ENCODE peak calls at places on chromosomes 1 and 21, in seven cellular contexts. One of them, this sample, is unnamed.

GRCh38 chr1:85585845-85586244 is 5.3 kb downstream of the CCN1 start:
- DNase-seq in lower lobe of right lung: no peak
- DNase-seq in WTC11: no peak
- DNase-seq in GM12865: no peak
- DNase-seq in neural progenitor cell: no peak
- DNase-seq in CD4-positive, alpha-beta T cell: no peak
- DNase-seq in fibroblast of mammary gland: peak
- DNase-seq in this sample: no peak

GRCh38 chr1:100606438-100606837 is 68.5 kb downstream of the GPR88 start:
- DNase-seq in lower lobe of right lung: no peak
- DNase-seq in WTC11: peak
- DNase-seq in GM12865: peak
- DNase-seq in neural progenitor cell: peak
- DNase-seq in CD4-positive, alpha-beta T cell: no peak
- DNase-seq in fibroblast of mammary gland: peak
- DNase-seq in this sample: no peak

GRCh38 chr1:48931571-48932251 is 155.0 kb upstream of the BEND5 start:
- DNase-seq in lower lobe of right lung: no peak
- DNase-seq in WTC11: no peak
- DNase-seq in GM12865: no peak
- DNase-seq in neural progenitor cell: no peak
- DNase-seq in CD4-positive, alpha-beta T cell: no peak
- DNase-seq in fibroblast of mammary gland: peak
- DNase-seq in this sample: no peak

GRCh38 chr1:99731384-99731783 is 35.1 kb downstream of the FRRS1 start:
- DNase-seq in lower lobe of right lung: no peak
- DNase-seq in WTC11: no peak
- DNase-seq in GM12865: peak
- DNase-seq in neural progenitor cell: no peak
- DNase-seq in CD4-positive, alpha-beta T cell: no peak
- DNase-seq in fibroblast of mammary gland: peak
- DNase-seq in this sample: no peak

GRCh38 chr1:208025036-208025435 is 114.1 kb upstream of the CD34 start:
- DNase-seq in lower lobe of right lung: no peak
- DNase-seq in WTC11: no peak
- DNase-seq in GM12865: no peak
- DNase-seq in neural progenitor cell: no peak
- DNase-seq in CD4-positive, alpha-beta T cell: no peak
- DNase-seq in fibroblast of mammary gland: peak
- DNase-seq in this sample: no peak

GRCh38 chr21:26385721-26386120 is 187.4 kb downstream of the CYYR1 start:
- DNase-seq in lower lobe of right lung: no peak
- DNase-seq in WTC11: no peak
- DNase-seq in GM12865: no peak
- DNase-seq in neural progenitor cell: no peak
- DNase-seq in CD4-positive, alpha-beta T cell: no peak
- DNase-seq in fibroblast of mammary gland: peak
- DNase-seq in this sample: no peak

GRCh38 chr1:28416509-28417194 is 47.1 kb downstream of the PHACTR4 start:
- DNase-seq in lower lobe of right lung: no peak
- DNase-seq in WTC11: no peak
- DNase-seq in GM12865: no peak
- DNase-seq in neural progenitor cell: no peak
- DNase-seq in CD4-positive, alpha-beta T cell: no peak
- DNase-seq in fibroblast of mammary gland: peak
- DNase-seq in this sample: no peak

GRCh38 chr1:87942165-87942564 is 613.5 kb downstream of the LMO4 start:
- DNase-seq in lower lobe of right lung: peak
- DNase-seq in WTC11: no peak
- DNase-seq in GM12865: no peak
- DNase-seq in neural progenitor cell: no peak
- DNase-seq in CD4-positive, alpha-beta T cell: no peak
- DNase-seq in fibroblast of mammary gland: peak
- DNase-seq in this sample: no peak

GRCh38 chr1:44322367-44322766 is 32.7 kb downstream of the ERI3 start:
- DNase-seq in lower lobe of right lung: no peak
- DNase-seq in WTC11: no peak
- DNase-seq in GM12865: no peak
- DNase-seq in neural progenitor cell: no peak
- DNase-seq in CD4-positive, alpha-beta T cell: no peak
- DNase-seq in fibroblast of mammary gland: no peak
- DNase-seq in this sample: no peak

GRCh38 chr1:169509354-169509753 is 23.6 kb upstream of the SLC19A2 start:
- DNase-seq in lower lobe of right lung: no peak
- DNase-seq in WTC11: no peak
- DNase-seq in GM12865: no peak
- DNase-seq in neural progenitor cell: no peak
- DNase-seq in CD4-positive, alpha-beta T cell: no peak
- DNase-seq in fibroblast of mammary gland: peak
- DNase-seq in this sample: no peak

GRCh38 chr1:71312545-71312944 is 231.7 kb upstream of the ZRANB2 start:
- DNase-seq in lower lobe of right lung: no peak
- DNase-seq in WTC11: no peak
- DNase-seq in GM12865: no peak
- DNase-seq in neural progenitor cell: no peak
- DNase-seq in CD4-positive, alpha-beta T cell: no peak
- DNase-seq in fibroblast of mammary gland: peak
- DNase-seq in this sample: no peak

DNA sequence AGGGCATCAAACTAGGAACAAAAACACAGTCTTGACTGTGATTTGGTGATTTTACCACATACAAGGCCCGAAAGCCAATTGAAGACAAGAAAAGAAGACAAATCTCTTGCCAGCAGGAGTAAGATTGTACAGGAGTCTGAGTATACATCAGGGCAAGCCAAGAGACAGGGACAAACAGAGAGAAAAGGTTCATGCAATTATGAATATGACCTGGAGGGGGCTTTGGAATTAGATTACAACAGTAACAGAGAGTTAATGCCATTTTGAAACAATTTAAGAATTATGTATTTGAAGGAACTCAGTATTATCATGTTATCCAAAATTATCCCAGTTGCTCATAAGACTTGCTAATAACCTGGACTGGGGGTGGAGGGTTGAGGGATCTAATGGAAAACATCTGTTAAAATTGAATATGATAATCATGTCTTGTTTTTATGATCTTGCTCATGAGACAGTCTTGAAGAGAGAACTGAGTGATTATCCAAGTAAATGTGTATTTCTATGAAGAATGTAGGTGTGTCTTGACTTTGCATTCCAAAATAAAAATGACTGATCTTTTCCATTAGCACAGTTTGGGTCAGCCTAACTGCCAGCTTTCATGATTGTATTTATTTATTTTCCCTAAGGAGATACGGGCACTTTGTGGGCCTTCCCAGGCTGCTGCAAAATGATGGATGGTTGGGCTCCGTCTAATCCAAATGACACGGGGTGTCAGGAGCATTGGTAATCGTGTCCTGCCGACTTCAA is 117.7 kb downstream of the ERG start:
- DNase-seq in lower lobe of right lung: no peak
- DNase-seq in WTC11: no peak
- DNase-seq in GM12865: no peak
- DNase-seq in neural progenitor cell: no peak
- DNase-seq in CD4-positive, alpha-beta T cell: no peak
- DNase-seq in fibroblast of mammary gland: peak
- DNase-seq in this sample: no peak
- TF ChIP-seq CTCF in lower lobe of right lung: no peak
- TF ChIP-seq CTCF in WTC11: no peak
- TF ChIP-seq CTCF in GM12865: no peak
- TF ChIP-seq CTCF in neural progenitor cell: peak
- TF ChIP-seq CTCF in CD4-positive, alpha-beta T cell: no peak
- TF ChIP-seq CTCF in fibroblast of mammary gland: peak
- TF ChIP-seq CTCF in this sample: peak

DNA sequence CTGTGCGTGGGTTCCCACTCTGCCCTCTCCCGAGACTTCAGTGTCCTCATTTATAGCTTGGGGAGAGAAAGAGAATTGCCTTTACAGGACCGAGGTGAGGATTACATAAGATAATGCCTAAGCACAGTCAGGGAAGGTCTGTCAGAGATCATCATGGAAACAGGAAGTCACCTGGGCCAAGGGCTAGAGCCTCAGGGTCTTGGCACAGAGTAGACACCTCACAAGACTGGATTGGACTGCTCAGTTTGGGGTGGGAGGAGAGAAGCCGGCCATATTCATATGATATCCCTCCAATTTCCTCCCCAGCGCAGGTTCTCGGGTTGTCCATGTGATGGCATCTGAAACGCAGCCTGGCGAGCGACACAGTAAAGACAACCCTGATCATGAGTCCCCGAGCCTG is 3.8 kb downstream of the CNR2 start:
- DNase-seq in lower lobe of right lung: no peak
- DNase-seq in WTC11: no peak
- DNase-seq in GM12865: peak
- DNase-seq in neural progenitor cell: no peak
- DNase-seq in CD4-positive, alpha-beta T cell: no peak
- DNase-seq in fibroblast of mammary gland: no peak
- DNase-seq in this sample: no peak
- TF ChIP-seq CTCF in lower lobe of right lung: no peak
- TF ChIP-seq CTCF in WTC11: no peak
- TF ChIP-seq CTCF in GM12865: no peak
- TF ChIP-seq CTCF in neural progenitor cell: no peak
- TF ChIP-seq CTCF in CD4-positive, alpha-beta T cell: no peak
- TF ChIP-seq CTCF in fibroblast of mammary gland: no peak
- TF ChIP-seq CTCF in this sample: no peak

GRCh38 chr1:151803915-151804314 is 1.3 kb downstream of the LINGO4 start:
- DNase-seq in lower lobe of right lung: no peak
- DNase-seq in WTC11: no peak
- DNase-seq in GM12865: no peak
- DNase-seq in neural progenitor cell: no peak
- DNase-seq in CD4-positive, alpha-beta T cell: no peak
- DNase-seq in fibroblast of mammary gland: no peak
- DNase-seq in this sample: no peak

GRCh38 chr1:151803164-151803563 is 2.1 kb downstream of the LINGO4 start:
- DNase-seq in lower lobe of right lung: no peak
- DNase-seq in WTC11: no peak
- DNase-seq in GM12865: no peak
- DNase-seq in neural progenitor cell: no peak
- DNase-seq in CD4-positive, alpha-beta T cell: no peak
- DNase-seq in fibroblast of mammary gland: no peak
- DNase-seq in this sample: no peak

GRCh38 chr1:151806170-151806569 is 951 bp upstream of the LINGO4 start:
- DNase-seq in lower lobe of right lung: no peak
- DNase-seq in WTC11: no peak
- DNase-seq in GM12865: no peak
- DNase-seq in neural progenitor cell: no peak
- DNase-seq in CD4-positive, alpha-beta T cell: no peak
- DNase-seq in fibroblast of mammary gland: no peak
- DNase-seq in this sample: no peak

GRCh38 chr1:151807131-151807530 is 1.9 kb upstream of the LINGO4 start:
- DNase-seq in lower lobe of right lung: no peak
- DNase-seq in WTC11: no peak
- DNase-seq in GM12865: no peak
- DNase-seq in neural progenitor cell: no peak
- DNase-seq in CD4-positive, alpha-beta T cell: no peak
- DNase-seq in fibroblast of mammary gland: no peak
- DNase-seq in this sample: no peak

DNA sequence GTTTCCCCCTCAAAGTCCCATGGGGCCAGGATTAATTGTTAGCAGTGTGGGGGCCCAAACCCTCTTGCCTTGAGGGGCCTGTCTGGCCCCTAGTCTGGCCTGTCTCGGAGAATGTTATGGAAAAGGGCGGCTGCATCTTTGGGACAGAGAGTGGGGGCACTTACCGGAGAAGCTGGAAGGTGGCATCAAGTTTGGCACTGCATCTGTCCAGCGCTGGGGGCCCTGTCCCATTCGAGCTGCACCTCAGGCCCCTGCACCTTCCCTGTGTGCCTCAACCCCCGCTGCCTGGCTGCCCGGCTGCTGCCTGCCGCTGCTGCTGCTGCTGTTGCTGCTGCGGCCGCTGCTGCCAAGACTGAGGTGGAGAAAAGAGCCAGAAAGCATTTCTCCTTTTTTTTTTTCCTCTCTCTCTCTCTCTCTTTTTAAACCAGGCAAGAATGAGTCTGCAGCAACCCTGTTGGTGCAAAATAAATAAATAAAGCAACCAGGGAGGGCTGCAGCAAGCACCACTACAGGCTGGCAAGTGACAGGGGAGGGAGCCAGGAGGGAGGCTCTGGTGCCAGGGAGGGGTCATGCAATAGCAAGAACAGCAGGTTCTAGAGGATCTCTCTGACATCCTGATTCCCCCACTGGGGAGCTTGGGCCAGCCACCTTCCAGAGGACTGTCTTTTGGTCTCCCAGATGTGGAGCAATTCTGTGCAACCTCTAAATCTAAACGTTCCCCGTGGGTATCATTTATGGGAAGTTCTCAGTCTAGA is at the start of gene LINGO4:
- DNase-seq in lower lobe of right lung: no peak
- DNase-seq in WTC11: no peak
- DNase-seq in GM12865: no peak
- DNase-seq in neural progenitor cell: no peak
- DNase-seq in CD4-positive, alpha-beta T cell: no peak
- DNase-seq in fibroblast of mammary gland: no peak
- DNase-seq in this sample: no peak
- TF ChIP-seq CTCF in lower lobe of right lung: no peak
- TF ChIP-seq CTCF in WTC11: no peak
- TF ChIP-seq CTCF in GM12865: no peak
- TF ChIP-seq CTCF in neural progenitor cell: no peak
- TF ChIP-seq CTCF in CD4-positive, alpha-beta T cell: no peak
- TF ChIP-seq CTCF in fibroblast of mammary gland: no peak
- TF ChIP-seq CTCF in this sample: no peak

GRCh38 chr1:24491577-24492360 is 10.9 kb upstream of the RCAN3 start:
- DNase-seq in lower lobe of right lung: no peak
- DNase-seq in WTC11: no peak
- DNase-seq in GM12865: no peak
- DNase-seq in neural progenitor cell: peak
- DNase-seq in CD4-positive, alpha-beta T cell: no peak
- DNase-seq in fibroblast of mammary gland: no peak
- DNase-seq in this sample: no peak
- TF ChIP-seq CTCF in lower lobe of right lung: no peak
- TF ChIP-seq CTCF in WTC11: no peak
- TF ChIP-seq CTCF in GM12865: no peak
- TF ChIP-seq CTCF in neural progenitor cell: no peak
- TF ChIP-seq CTCF in CD4-positive, alpha-beta T cell: no peak
- TF ChIP-seq CTCF in fibroblast of mammary gland: no peak
- TF ChIP-seq CTCF in this sample: no peak

GRCh38 chr1:186152227-186152944 is 222.7 kb downstream of the TPR start:
- DNase-seq in lower lobe of right lung: no peak
- DNase-seq in WTC11: no peak
- DNase-seq in GM12865: no peak
- DNase-seq in neural progenitor cell: peak
- DNase-seq in CD4-positive, alpha-beta T cell: no peak
- DNase-seq in fibroblast of mammary gland: peak
- DNase-seq in this sample: no peak

GRCh38 chr1:186154651-186155050 is 220.4 kb downstream of the TPR start:
- DNase-seq in lower lobe of right lung: no peak
- DNase-seq in WTC11: no peak
- DNase-seq in GM12865: no peak
- DNase-seq in neural progenitor cell: no peak
- DNase-seq in CD4-positive, alpha-beta T cell: no peak
- DNase-seq in fibroblast of mammary gland: no peak
- DNase-seq in this sample: no peak

GRCh38 chr1:186152945-186153309 is 222.1 kb downstream of the TPR start:
- DNase-seq in lower lobe of right lung: no peak
- DNase-seq in WTC11: no peak
- DNase-seq in GM12865: no peak
- DNase-seq in neural progenitor cell: no peak
- DNase-seq in CD4-positive, alpha-beta T cell: no peak
- DNase-seq in fibroblast of mammary gland: no peak
- DNase-seq in this sample: no peak

DNA sequence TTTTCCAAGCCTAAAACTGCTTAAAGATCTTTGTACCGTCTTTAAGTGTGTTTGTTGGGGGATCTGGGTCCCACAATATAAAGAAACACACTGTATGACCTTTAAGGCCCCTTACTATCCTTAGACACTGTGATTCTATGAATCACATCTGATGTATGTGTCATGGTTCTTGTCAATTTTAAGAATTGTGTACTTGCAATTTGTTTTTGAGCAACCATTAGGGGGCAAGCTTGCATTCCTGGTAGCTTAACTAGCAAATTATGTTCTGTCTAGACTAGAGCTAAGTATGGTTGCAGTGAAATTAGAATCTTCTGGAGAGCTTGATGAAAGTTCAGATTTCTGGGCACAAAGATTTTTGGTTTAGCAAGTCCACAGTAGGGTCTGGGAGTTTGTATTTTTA is 219.5 kb downstream of the TPR start:
- DNase-seq in lower lobe of right lung: no peak
- DNase-seq in WTC11: no peak
- DNase-seq in GM12865: peak
- DNase-seq in neural progenitor cell: peak
- DNase-seq in CD4-positive, alpha-beta T cell: no peak
- DNase-seq in fibroblast of mammary gland: peak
- DNase-seq in this sample: no peak
- TF ChIP-seq CTCF in lower lobe of right lung: peak
- TF ChIP-seq CTCF in WTC11: no peak
- TF ChIP-seq CTCF in GM12865: peak
- TF ChIP-seq CTCF in neural progenitor cell: peak
- TF ChIP-seq CTCF in CD4-positive, alpha-beta T cell: peak
- TF ChIP-seq CTCF in fibroblast of mammary gland: peak
- TF ChIP-seq CTCF in this sample: peak

This sample was measured in neural crest cell.